ENCODE peak calls at places on chromosomes 7 and 10, in nine cellular contexts. One of them, this sample, is unnamed.

GRCh38 chr10:83346216-83346910 is 792.9 kb upstream of the GHITM start:
- DNase-seq in IMR-90: peak; percentile 4
- DNase-seq in foreskin fibroblast: peak; percentile 1
- DNase-seq in coronary artery: no peak
- DNase-seq in neural progenitor cell: no peak
- DNase-seq in fibroblast of lung: peak; percentile 83
- DNase-seq in Panc1: no peak
- DNase-seq in hepatocyte: no peak
- DNase-seq in GM12865: no peak
- DNase-seq in this sample: no peak

GRCh38 chr10:113844091-113844490 is 9.8 kb downstream of the DCLRE1A start:
- DNase-seq in IMR-90: no peak
- DNase-seq in foreskin fibroblast: no peak
- DNase-seq in coronary artery: no peak
- DNase-seq in neural progenitor cell: no peak
- DNase-seq in fibroblast of lung: no peak
- DNase-seq in Panc1: no peak
- DNase-seq in hepatocyte: no peak
- DNase-seq in GM12865: no peak
- DNase-seq in this sample: no peak

GRCh38 chr10:17599089-17599488 is 18.1 kb downstream of the HACD1 start:
- DNase-seq in IMR-90: peak; percentile 55
- DNase-seq in foreskin fibroblast: peak; percentile 48
- DNase-seq in coronary artery: no peak
- DNase-seq in neural progenitor cell: peak; percentile 50
- DNase-seq in fibroblast of lung: peak; percentile 42
- DNase-seq in Panc1: no peak
- DNase-seq in hepatocyte: peak; percentile 11
- DNase-seq in GM12865: peak; percentile 33
- DNase-seq in this sample: no peak

GRCh38 chr10:4451512-4451911 is 374.5 kb upstream of the AKR1E2 start:
- DNase-seq in IMR-90: no peak
- DNase-seq in foreskin fibroblast: no peak
- DNase-seq in coronary artery: no peak
- DNase-seq in neural progenitor cell: no peak
- DNase-seq in fibroblast of lung: no peak
- DNase-seq in Panc1: no peak
- DNase-seq in hepatocyte: no peak
- DNase-seq in GM12865: no peak
- DNase-seq in this sample: no peak

GRCh38 chr10:70343312-70343711 is 39.1 kb downstream of the LRRC20 start:
- DNase-seq in IMR-90: no peak
- DNase-seq in foreskin fibroblast: no peak
- DNase-seq in coronary artery: no peak
- DNase-seq in neural progenitor cell: no peak
- DNase-seq in fibroblast of lung: no peak
- DNase-seq in Panc1: no peak
- DNase-seq in hepatocyte: no peak
- DNase-seq in GM12865: no peak
- DNase-seq in this sample: no peak

GRCh38 chr10:72524489-72524888 is 101.4 kb downstream of the MICU1 start:
- DNase-seq in IMR-90: no peak
- DNase-seq in foreskin fibroblast: peak; percentile 48
- DNase-seq in coronary artery: no peak
- DNase-seq in neural progenitor cell: no peak
- DNase-seq in fibroblast of lung: no peak
- DNase-seq in Panc1: no peak
- DNase-seq in hepatocyte: no peak
- DNase-seq in GM12865: no peak
- DNase-seq in this sample: peak; percentile 17

GRCh38 chr7:2903686-2904162 is 59.6 kb upstream of the GNA12 start:
- DNase-seq in IMR-90: no peak
- DNase-seq in foreskin fibroblast: no peak
- DNase-seq in coronary artery: no peak
- DNase-seq in neural progenitor cell: no peak
- DNase-seq in fibroblast of lung: no peak
- DNase-seq in Panc1: no peak
- DNase-seq in hepatocyte: no peak
- DNase-seq in GM12865: no peak
- DNase-seq in this sample: no peak

GRCh38 chr10:16441106-16441850 is 4.5 kb downstream of the PTER start:
- DNase-seq in IMR-90: peak; percentile 19
- DNase-seq in foreskin fibroblast: peak; percentile 45
- DNase-seq in coronary artery: no peak
- DNase-seq in neural progenitor cell: no peak
- DNase-seq in fibroblast of lung: peak; percentile 26
- DNase-seq in Panc1: no peak
- DNase-seq in hepatocyte: no peak
- DNase-seq in GM12865: peak; percentile 22
- DNase-seq in this sample: no peak

GRCh38 chr7:35725280-35725680 is 30.3 kb upstream of the HERPUD2 start:
- DNase-seq in IMR-90: no peak
- DNase-seq in foreskin fibroblast: no peak
- DNase-seq in coronary artery: no peak
- DNase-seq in neural progenitor cell: no peak
- DNase-seq in fibroblast of lung: no peak
- DNase-seq in Panc1: no peak
- DNase-seq in hepatocyte: no peak
- DNase-seq in GM12865: peak; percentile 99
- DNase-seq in this sample: no peak

GRCh38 chr7:81235896-81236479 is 317.1 kb upstream of the SEMA3C start:
- DNase-seq in IMR-90: no peak
- DNase-seq in foreskin fibroblast: no peak
- DNase-seq in coronary artery: no peak
- DNase-seq in neural progenitor cell: no peak
- DNase-seq in fibroblast of lung: no peak
- DNase-seq in Panc1: no peak
- DNase-seq in hepatocyte: no peak
- DNase-seq in GM12865: no peak
- DNase-seq in this sample: no peak

GRCh38 chr10:110556993-110557601 is 10.4 kb upstream of the SMC3 start:
- DNase-seq in IMR-90: peak; percentile 62
- DNase-seq in foreskin fibroblast: peak; percentile 68
- DNase-seq in coronary artery: no peak
- DNase-seq in neural progenitor cell: peak; percentile 73
- DNase-seq in fibroblast of lung: peak; percentile 52
- DNase-seq in Panc1: no peak
- DNase-seq in hepatocyte: peak; percentile 44
- DNase-seq in GM12865: peak; percentile 82
- DNase-seq in this sample: no peak

GRCh38 chr10:28580825-28581224 is 47.9 kb downstream of the WAC start:
- DNase-seq in IMR-90: no peak
- DNase-seq in foreskin fibroblast: no peak
- DNase-seq in coronary artery: no peak
- DNase-seq in neural progenitor cell: no peak
- DNase-seq in fibroblast of lung: no peak
- DNase-seq in Panc1: no peak
- DNase-seq in hepatocyte: no peak
- DNase-seq in GM12865: no peak
- DNase-seq in this sample: no peak

GRCh38 chr7:83849135-83849534 is 200.2 kb upstream of the SEMA3E start:
- DNase-seq in IMR-90: no peak
- DNase-seq in foreskin fibroblast: peak; percentile 91
- DNase-seq in coronary artery: no peak
- DNase-seq in neural progenitor cell: no peak
- DNase-seq in fibroblast of lung: peak; percentile 23
- DNase-seq in Panc1: no peak
- DNase-seq in hepatocyte: peak; percentile 5
- DNase-seq in GM12865: no peak
- DNase-seq in this sample: peak; percentile 36

GRCh38 chr10:101569465-101569837 is 18.6 kb downstream of the POLL start:
- DNase-seq in IMR-90: no peak
- DNase-seq in foreskin fibroblast: no peak
- DNase-seq in coronary artery: no peak
- DNase-seq in neural progenitor cell: peak; percentile 64
- DNase-seq in fibroblast of lung: no peak
- DNase-seq in Panc1: no peak
- DNase-seq in hepatocyte: no peak
- DNase-seq in GM12865: no peak
- DNase-seq in this sample: no peak

GRCh38 chr7:874036-874749 is 2.2 kb upstream of the GET4 start:
- DNase-seq in IMR-90: no peak
- DNase-seq in foreskin fibroblast: no peak
- DNase-seq in coronary artery: no peak
- DNase-seq in neural progenitor cell: no peak
- DNase-seq in fibroblast of lung: no peak
- DNase-seq in Panc1: no peak
- DNase-seq in hepatocyte: peak; percentile 66
- DNase-seq in GM12865: no peak
- DNase-seq in this sample: no peak

GRCh38 chr10:102311025-102311420 is 65.7 kb downstream of the GBF1 start:
- DNase-seq in IMR-90: peak; percentile 51
- DNase-seq in foreskin fibroblast: no peak
- DNase-seq in coronary artery: no peak
- DNase-seq in neural progenitor cell: no peak
- DNase-seq in fibroblast of lung: no peak
- DNase-seq in Panc1: no peak
- DNase-seq in hepatocyte: no peak
- DNase-seq in GM12865: no peak
- DNase-seq in this sample: no peak

DNA sequence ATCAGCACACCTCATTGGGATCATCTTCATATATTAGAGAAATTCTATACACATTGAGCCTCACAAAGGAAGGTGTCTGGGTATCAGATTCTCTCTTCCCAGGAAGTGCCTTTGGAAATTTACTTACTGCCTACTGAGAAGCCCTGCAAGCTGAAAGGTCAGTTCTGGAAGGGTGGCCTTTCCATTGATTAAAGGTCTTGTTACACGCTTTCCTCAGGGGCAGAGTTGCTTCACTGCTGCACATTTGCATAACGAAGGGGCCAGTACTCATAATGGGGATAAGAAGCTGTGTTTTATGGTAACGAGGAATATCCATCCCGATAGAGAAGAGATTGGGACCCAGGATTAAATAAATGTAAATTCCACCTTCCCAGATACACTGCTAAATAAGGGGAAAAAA is 19.4 kb upstream of the IL15RA start:
- DNase-seq in IMR-90: no peak
- DNase-seq in foreskin fibroblast: no peak
- DNase-seq in coronary artery: no peak
- DNase-seq in neural progenitor cell: peak; percentile 54
- DNase-seq in fibroblast of lung: no peak
- DNase-seq in Panc1: no peak
- DNase-seq in hepatocyte: no peak
- DNase-seq in GM12865: no peak
- DNase-seq in this sample: no peak
- TF ChIP-seq CTCF in IMR-90: no peak
- TF ChIP-seq CTCF in foreskin fibroblast: no peak
- TF ChIP-seq CTCF in coronary artery: no peak
- TF ChIP-seq CTCF in neural progenitor cell: no peak
- TF ChIP-seq CTCF in fibroblast of lung: no peak
- TF ChIP-seq CTCF in Panc1: no peak
- TF ChIP-seq CTCF in hepatocyte: no peak
- TF ChIP-seq CTCF in GM12865: no peak
- TF ChIP-seq CTCF in this sample: no peak

GRCh38 chr7:75638607-75639070 is 100.1 kb downstream of the HIP1 start:
- DNase-seq in IMR-90: peak; percentile 26
- DNase-seq in foreskin fibroblast: peak; percentile 69
- DNase-seq in coronary artery: peak; percentile 81
- DNase-seq in neural progenitor cell: peak; percentile 89
- DNase-seq in fibroblast of lung: peak; percentile 48
- DNase-seq in Panc1: no peak
- DNase-seq in hepatocyte: peak; percentile 69
- DNase-seq in GM12865: no peak
- DNase-seq in this sample: no peak

GRCh38 chr7:75637854-75638606 is 100.7 kb downstream of the HIP1 start:
- DNase-seq in IMR-90: no peak
- DNase-seq in foreskin fibroblast: no peak
- DNase-seq in coronary artery: no peak
- DNase-seq in neural progenitor cell: peak; percentile 27
- DNase-seq in fibroblast of lung: no peak
- DNase-seq in Panc1: no peak
- DNase-seq in hepatocyte: no peak
- DNase-seq in GM12865: no peak
- DNase-seq in this sample: no peak

GRCh38 chr7:75642810-75643486 is 95.8 kb downstream of the HIP1 start:
- DNase-seq in IMR-90: peak; percentile 66
- DNase-seq in foreskin fibroblast: peak; percentile 76
- DNase-seq in coronary artery: no peak
- DNase-seq in neural progenitor cell: peak; percentile 85
- DNase-seq in fibroblast of lung: peak; percentile 67
- DNase-seq in Panc1: peak; percentile 67
- DNase-seq in hepatocyte: peak; percentile 75
- DNase-seq in GM12865: peak; percentile 90
- DNase-seq in this sample: peak; percentile 26

GRCh38 chr7:75639893-75640600 is 98.7 kb downstream of the HIP1 start:
- DNase-seq in IMR-90: no peak
- DNase-seq in foreskin fibroblast: peak; percentile 35
- DNase-seq in coronary artery: no peak
- DNase-seq in neural progenitor cell: no peak
- DNase-seq in fibroblast of lung: no peak
- DNase-seq in Panc1: no peak
- DNase-seq in hepatocyte: no peak
- DNase-seq in GM12865: no peak
- DNase-seq in this sample: no peak

GRCh38 chr7:75639071-75639892 is 99.5 kb downstream of the HIP1 start:
- DNase-seq in IMR-90: peak; percentile 22
- DNase-seq in foreskin fibroblast: peak; percentile 63
- DNase-seq in coronary artery: no peak
- DNase-seq in neural progenitor cell: peak; percentile 93
- DNase-seq in fibroblast of lung: peak; percentile 50
- DNase-seq in Panc1: no peak
- DNase-seq in hepatocyte: peak; percentile 61
- DNase-seq in GM12865: peak; percentile 51
- DNase-seq in this sample: no peak
- H3K4me3 ChIP-seq in IMR-90: peak overlapping the region; percentile 45
- H3K4me3 ChIP-seq in foreskin fibroblast: peak overlapping the region; percentile 56
- H3K4me3 ChIP-seq in coronary artery: peak overlapping the region; percentile 94
- H3K4me3 ChIP-seq in neural progenitor cell: peak overlapping the region; percentile 90
- H3K4me3 ChIP-seq in fibroblast of lung: peak overlapping the region; percentile 65
- H3K4me3 ChIP-seq in Panc1: peak overlapping the region; percentile 67
- H3K4me3 ChIP-seq in hepatocyte: peak overlapping the region; percentile 92
- H3K4me3 ChIP-seq in GM12865: peak overlapping the region; percentile 87
- H3K4me3 ChIP-seq in this sample: peak overlapping the region; percentile 63

DNA sequence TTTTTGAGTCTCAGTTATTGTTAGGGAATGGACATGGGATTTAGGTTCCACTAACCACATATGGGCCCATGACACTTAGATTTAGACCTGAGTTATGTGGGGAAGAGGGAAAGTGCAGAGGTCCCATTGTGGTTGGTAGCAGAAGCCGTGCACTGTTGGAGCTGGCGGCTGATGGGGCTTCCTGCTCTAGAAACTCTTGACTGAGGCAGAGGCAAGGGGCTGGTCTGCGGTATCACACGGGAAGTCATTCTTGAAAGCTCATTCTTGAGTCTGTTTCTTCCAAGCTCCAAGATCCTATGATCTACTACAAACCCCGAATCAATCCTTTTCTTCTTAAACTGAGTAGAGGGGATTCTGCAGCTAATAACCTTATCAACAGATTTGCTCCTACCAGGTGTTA is 56.9 kb downstream of the AOC1 start:
- DNase-seq in IMR-90: no peak
- DNase-seq in foreskin fibroblast: no peak
- DNase-seq in coronary artery: no peak
- DNase-seq in neural progenitor cell: no peak
- DNase-seq in fibroblast of lung: no peak
- DNase-seq in Panc1: no peak
- DNase-seq in hepatocyte: no peak
- DNase-seq in GM12865: peak; percentile 27
- DNase-seq in this sample: no peak
- TF ChIP-seq CTCF in IMR-90: no peak
- TF ChIP-seq CTCF in foreskin fibroblast: no peak
- TF ChIP-seq CTCF in coronary artery: no peak
- TF ChIP-seq CTCF in neural progenitor cell: no peak
- TF ChIP-seq CTCF in fibroblast of lung: no peak
- TF ChIP-seq CTCF in Panc1: no peak
- TF ChIP-seq CTCF in hepatocyte: no peak
- TF ChIP-seq CTCF in GM12865: no peak
- TF ChIP-seq CTCF in this sample: no peak

GRCh38 chr7:27251136-27251512 is 8.5 kb downstream of the EVX1 start:
- DNase-seq in IMR-90: no peak
- DNase-seq in foreskin fibroblast: no peak
- DNase-seq in coronary artery: no peak
- DNase-seq in neural progenitor cell: peak; percentile 15
- DNase-seq in fibroblast of lung: no peak
- DNase-seq in Panc1: no peak
- DNase-seq in hepatocyte: no peak
- DNase-seq in GM12865: no peak
- DNase-seq in this sample: no peak
- H3K4me3 ChIP-seq in IMR-90: no peak overlapping the region
- H3K4me3 ChIP-seq in foreskin fibroblast: no peak overlapping the region
- H3K4me3 ChIP-seq in coronary artery: peak overlapping the region; percentile 62
- H3K4me3 ChIP-seq in neural progenitor cell: peak overlapping the region; percentile 29
- H3K4me3 ChIP-seq in fibroblast of lung: no peak overlapping the region
- H3K4me3 ChIP-seq in Panc1: no peak overlapping the region
- H3K4me3 ChIP-seq in hepatocyte: no peak overlapping the region
- H3K4me3 ChIP-seq in GM12865: no peak overlapping the region
- H3K4me3 ChIP-seq in this sample: no peak overlapping the region

This sample was measured in retinal pigment epithelial cell.